ENCODE peak calls at places on chromosome 7, in six cellular contexts. B, M, K, X, O and G are unnamed samples.

GRCh38 chr7:111113263-111114017 is 22.5 kb downstream of the LRRN3 start:
- DNase-seq in B (no peak), M (no peak), K (no peak), X (peak; percentile 30), O (no peak), G (no peak)

GRCh38 chr7:80896856-80897598 is 21.8 kb downstream of the SEMA3C start:
- DNase-seq in B (no peak), M (no peak), K (no peak), X (no peak), O (no peak), G (no peak)

GRCh38 chr7:7979556-7979955 is 11.0 kb downstream of the GLCCI1 start:
- DNase-seq in B (no peak), M (no peak), K (no peak), X (no peak), O (no peak), G (no peak)

GRCh38 chr7:17690030-17690429 is 250.3 kb downstream of the SNX13 start:
- DNase-seq in B (no peak), M (no peak), K (no peak), X (no peak), O (no peak), G (no peak)

GRCh38 chr7:27172823-27173411 is 1.2 kb downstream of the HOXA10 start:
- DNase-seq in B (peak; percentile 40), M (peak; percentile 48), K (peak; percentile 20), X (peak; percentile 35), O (peak; percentile 60), G (peak; percentile 75)

GRCh38 chr7:97733276-97734206 is 1.7 kb downstream of the TAC1 start:
- DNase-seq in B (no peak), M (no peak), K (no peak), X (no peak), O (peak; percentile 76), G (no peak)

GRCh38 chr7:73742753-73743641 is 4.4 kb upstream of the ABHD11 start:
- DNase-seq in B (peak; percentile 96), M (peak; percentile 48), K (peak; percentile 96), X (no peak), O (peak; percentile 96), G (peak; percentile 98)

GRCh38 chr7:103889451-103889850 is 100.0 kb downstream of the RELN start:
- DNase-seq in B (no peak), M (no peak), K (no peak), X (no peak), O (no peak), G (no peak)

GRCh38 chr7:36137258-36137657 is 15.8 kb upstream of the EEPD1 start:
- DNase-seq in B (no peak), M (no peak), K (no peak), X (no peak), O (no peak), G (no peak)

DNA sequence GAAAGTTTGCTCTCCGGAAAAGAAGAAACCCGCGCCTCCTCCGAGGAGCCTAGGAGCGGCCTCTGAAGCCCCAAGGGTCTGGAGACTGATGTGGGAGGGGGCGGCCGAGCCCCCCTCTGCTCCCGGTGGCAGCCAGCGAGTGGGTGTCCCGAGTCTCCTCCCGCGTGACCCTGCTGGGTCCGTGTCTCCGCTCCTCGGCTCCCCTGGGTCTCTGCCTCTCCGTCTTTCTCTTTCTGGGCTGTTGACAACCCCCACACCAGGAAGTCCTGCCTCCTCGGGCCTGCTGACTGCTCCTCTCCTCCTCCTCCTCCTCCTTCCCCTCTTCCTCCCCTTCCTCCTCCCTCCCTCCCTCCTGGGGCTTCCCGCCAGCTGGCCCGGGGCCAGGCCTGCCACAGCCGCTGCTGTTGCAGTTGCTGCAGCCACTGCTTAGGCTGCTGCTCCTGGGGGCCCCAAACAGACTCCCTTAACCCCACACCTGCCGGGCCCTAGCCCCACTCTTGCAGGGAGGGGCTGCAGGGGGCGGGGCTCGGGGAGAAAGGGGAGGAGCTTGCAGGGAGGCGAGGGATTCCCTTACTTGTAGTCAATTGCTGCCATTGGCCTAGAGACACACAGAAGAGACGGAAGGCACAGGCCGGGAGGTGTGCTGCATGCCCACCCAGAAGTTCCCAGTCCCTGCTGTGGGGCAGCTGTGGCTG is at the start of gene TSC22D4:
- DNase-seq in B (peak; percentile 93), M (peak; percentile 98), K (peak; percentile 96), X (peak; percentile 96), O (peak; percentile 92), G (peak; percentile 96)
- H3K4me1 ChIP-seq in B (peaks cover 48% of the 10 kb centered on the region), M (peaks cover 10% of the 10 kb centered on the region), K (peaks cover 43% of the 10 kb centered on the region), X (peaks cover 31% of the 10 kb centered on the region), O (peaks cover 16% of the 10 kb centered on the region), G (peaks cover 20% of the 10 kb centered on the region)

GRCh38 chr7:144028547-144028946 is 20.2 kb upstream of the OR2A5 start:
- DNase-seq in B (no peak), M (no peak), K (no peak), X (no peak), O (no peak), G (no peak)

GRCh38 chr7:144027974-144028373 is 20.8 kb upstream of the OR2A5 start:
- DNase-seq in B (no peak), M (no peak), K (no peak), X (no peak), O (no peak), G (no peak)

GRCh38 chr7:144027070-144027469 is 21.7 kb upstream of the OR2A5 start:
- DNase-seq in B (no peak), M (no peak), K (no peak), X (peak; percentile 19), O (peak; percentile 6), G (no peak)

GRCh38 chr7:144024213-144024612 is 24.1 kb downstream of the OR6B1 start:
- DNase-seq in B (no peak), M (no peak), K (no peak), X (no peak), O (no peak), G (no peak)

DNA sequence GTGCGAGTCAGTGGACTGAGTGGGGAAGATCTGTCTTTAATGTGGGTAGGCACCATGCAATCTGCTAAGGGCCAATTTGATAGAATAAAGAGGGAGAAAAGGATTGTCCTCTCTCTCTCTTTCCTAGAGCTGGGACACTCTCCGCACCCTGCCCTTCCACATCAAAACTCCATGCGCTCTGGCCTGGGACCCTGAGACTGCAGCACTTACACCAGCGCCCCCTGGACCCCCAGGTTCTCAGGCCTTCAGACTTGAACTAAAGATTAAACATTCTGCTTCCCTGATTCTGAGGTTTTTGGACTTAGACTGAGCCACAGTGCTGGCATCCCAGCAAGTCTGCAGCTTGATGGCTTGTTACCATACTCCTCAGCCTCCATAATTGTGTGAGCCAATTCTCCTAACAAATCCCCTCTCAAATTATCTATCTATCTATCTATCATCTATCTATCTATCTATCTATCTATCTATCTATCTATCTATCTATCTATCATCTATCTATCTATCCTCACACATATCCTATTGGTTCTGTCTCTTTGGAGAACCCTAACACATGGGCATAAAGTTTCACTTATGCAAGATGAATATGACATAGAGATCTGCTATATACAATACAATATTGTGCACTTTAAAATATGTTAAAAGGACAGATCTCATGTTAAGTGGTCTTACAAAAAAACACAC is 22.4 kb upstream of the OR2A5 start:
- DNase-seq in B (no peak), M (no peak), K (no peak), X (no peak), O (no peak), G (no peak)
- TF ChIP-seq CTCF in B (no peak), M (no peak), K (no peak), X (no peak), O (no peak), G (no peak)

GRCh38 chr7:5686131-5686530 is 95.3 kb downstream of the RNF216 start:
- DNase-seq in B (no peak), M (no peak), K (no peak), X (no peak), O (no peak), G (no peak)
- H3K4me1 ChIP-seq in B (peaks cover 66% of the 10 kb centered on the region), M (peaks cover 12% of the 10 kb centered on the region), K (peaks cover 33% of the 10 kb centered on the region), X (no peaks in the 10 kb centered on the region), O (no peaks in the 10 kb centered on the region), G (peaks cover 18% of the 10 kb centered on the region)

DNA sequence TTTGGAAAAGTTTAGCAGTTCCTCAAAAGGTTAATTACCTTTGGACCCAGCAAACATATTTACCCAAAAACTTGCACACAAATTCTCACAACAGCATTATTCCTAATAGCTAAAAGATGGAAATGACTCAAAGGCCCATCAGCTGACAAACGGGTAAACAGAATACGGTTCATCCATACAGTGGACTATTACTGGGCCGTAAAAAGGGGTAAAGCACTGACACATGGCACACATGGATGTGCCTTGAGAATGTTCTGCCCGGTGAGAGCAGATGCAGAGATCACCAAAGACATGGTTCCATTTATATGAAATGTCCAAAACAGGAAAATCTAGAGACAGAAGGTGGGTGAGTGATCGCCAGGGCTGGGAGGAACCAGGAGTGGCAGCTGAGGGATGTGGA is 95.2 kb upstream of the DNAJB6 start:
- DNase-seq in B (no peak), M (no peak), K (no peak), X (no peak), O (no peak), G (no peak)
- TF ChIP-seq CTCF in B (no peak), M (no peak), K (no peak), X (no peak), O (no peak), G (no peak)

DNA sequence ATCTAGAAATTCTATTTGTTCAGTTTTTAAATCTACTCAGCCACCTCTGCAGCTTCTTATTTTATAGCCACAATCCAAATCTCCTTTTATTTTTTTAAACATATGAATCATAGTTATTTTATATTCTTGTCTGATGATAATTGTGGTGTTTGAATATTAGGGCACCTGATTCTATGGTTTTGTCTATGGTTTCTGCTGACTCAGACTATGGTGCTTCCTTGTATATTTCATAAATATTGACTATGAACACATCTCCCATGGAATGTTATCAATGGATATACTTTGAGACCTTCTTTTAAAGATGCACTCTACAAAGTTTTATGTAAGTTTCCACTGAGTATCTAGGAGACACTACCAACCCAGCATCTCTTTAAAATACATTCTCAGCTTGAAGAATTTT is 1027.0 kb upstream of the AUTS2 start:
- DNase-seq in B (no peak), M (no peak), K (no peak), X (no peak), O (no peak), G (no peak)
- H3K4me1 ChIP-seq in B (no peaks in the 10 kb centered on the region), M (no peaks in the 10 kb centered on the region), K (no peaks in the 10 kb centered on the region), X (no peaks in the 10 kb centered on the region), O (no peaks in the 10 kb centered on the region), G (no peaks in the 10 kb centered on the region)

DNA sequence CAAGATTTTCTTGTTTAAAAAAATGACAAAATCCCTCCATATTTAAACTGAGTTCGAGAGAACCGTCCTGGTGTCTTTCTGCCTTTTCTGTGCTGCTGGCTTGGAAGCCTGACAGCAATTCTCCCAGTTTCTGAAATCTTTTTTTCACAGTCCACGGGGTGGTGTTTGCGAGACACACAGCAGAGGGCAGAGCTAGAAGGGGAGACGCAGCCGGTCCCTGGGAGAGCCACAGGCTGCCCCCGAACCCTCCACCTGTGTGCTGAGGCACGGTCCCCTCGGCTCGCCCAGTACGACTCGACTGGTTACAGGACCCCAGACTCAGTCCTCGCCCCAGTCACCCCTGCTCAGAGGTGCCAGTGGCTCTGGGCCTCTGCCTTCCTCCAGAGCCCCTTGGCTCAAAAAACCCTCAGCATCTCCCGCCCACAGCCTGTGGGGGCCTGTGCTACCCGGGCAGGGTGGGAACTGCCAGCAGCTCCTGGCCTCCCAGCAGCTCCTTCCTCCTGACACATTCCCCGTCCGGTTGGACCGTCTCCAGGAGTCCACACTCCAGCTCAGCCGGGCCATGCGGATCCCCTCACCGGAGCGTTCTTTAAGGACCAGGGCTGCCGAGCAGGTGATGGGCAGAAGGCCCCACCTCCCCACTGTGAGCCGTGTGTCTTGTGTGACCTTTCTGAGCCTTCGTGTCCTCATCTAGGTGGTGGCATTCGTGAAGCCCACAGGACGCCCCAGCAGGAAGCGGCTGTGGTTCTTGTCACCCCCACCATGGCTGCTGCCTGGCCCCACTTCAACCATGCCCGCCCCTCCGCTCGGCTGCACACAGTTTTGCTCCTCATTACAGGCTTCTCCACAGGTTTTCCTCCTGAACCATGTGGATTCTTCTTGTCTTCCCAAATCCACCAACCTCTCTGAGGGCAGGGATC is 52.3 kb upstream of the EN2 start:
- DNase-seq in B (no peak), M (no peak), K (no peak), X (peak; percentile 39), O (peak; percentile 32), G (no peak)
- TF ChIP-seq CTCF in B (no peak), M (no peak), K (no peak), X (no peak), O (peak; percentile 28), G (no peak)

GRCh38 chr7:50655490-50655889 is 90.3 kb upstream of the DDC start:
- DNase-seq in B (no peak), M (no peak), K (no peak), X (no peak), O (no peak), G (no peak)
- H3K4me1 ChIP-seq in B (peaks cover 63% of the 10 kb centered on the region), M (peaks cover 13% of the 10 kb centered on the region), K (peaks cover 42% of the 10 kb centered on the region), X (no peaks in the 10 kb centered on the region), O (no peaks in the 10 kb centered on the region), G (no peaks in the 10 kb centered on the region)